ENCODE peak calls at places on chromosome 1, in six cellular contexts. X, Y, S, C, E and L are unnamed samples.

GRCh38 chr1:192887426-192887825 is 78.6 kb downstream of the RGS2 start:
- DNase-seq in X (no peak), Y (no peak), S (no peak), C (no peak), E (no peak), L (no peak)

GRCh38 chr1:192763756-192764155 is 45.1 kb upstream of the RGS2 start:
- DNase-seq in X (no peak), Y (peak), S (no peak), C (no peak), E (peak), L (peak)

GRCh38 chr1:23528245-23528978 is 2.6 kb downstream of the E2F2 start:
- DNase-seq in X (peak), Y (peak), S (peak), C (peak), E (peak), L (peak)

GRCh38 chr1:215911406-215911968 is 344.4 kb downstream of the KCTD3 start:
- DNase-seq in X (no peak), Y (peak), S (no peak), C (no peak), E (peak), L (peak)

GRCh38 chr1:157262891-157263290 is 124.7 kb upstream of the ETV3 start:
- DNase-seq in X (no peak), Y (no peak), S (no peak), C (no peak), E (no peak), L (no peak)

GRCh38 chr1:151311589-151312331 is 15.5 kb downstream of the PI4KB start:
- DNase-seq in X (peak), Y (peak), S (peak), C (no peak), E (peak), L (peak)

GRCh38 chr1:245380790-245381535 is 226.2 kb downstream of the KIF26B start:
- DNase-seq in X (no peak), Y (no peak), S (no peak), C (no peak), E (peak), L (peak)

GRCh38 chr1:221708076-221708571 is 33.8 kb downstream of the DUSP10 start:
- DNase-seq in X (no peak), Y (peak), S (peak), C (no peak), E (no peak), L (peak)

GRCh38 chr1:67188137-67188536 is 21.9 kb downstream of the IL23R start:
- DNase-seq in X (no peak), Y (no peak), S (no peak), C (no peak), E (no peak), L (no peak)

GRCh38 chr1:240888039-240888786 is 276.3 kb upstream of the GREM2 start:
- DNase-seq in X (peak), Y (peak), S (peak), C (no peak), E (peak), L (peak)

GRCh38 chr1:87644500-87645245 is 316.0 kb downstream of the LMO4 start:
- DNase-seq in X (no peak), Y (peak), S (no peak), C (no peak), E (peak), L (peak)

GRCh38 chr1:205440121-205440475 is 15.7 kb downstream of the BLACAT1 start:
- DNase-seq in X (no peak), Y (no peak), S (no peak), C (no peak), E (no peak), L (no peak)

GRCh38 chr1:66335859-66336640 is 197.9 kb upstream of the SGIP1 start:
- DNase-seq in X (peak), Y (peak), S (peak), C (no peak), E (peak), L (peak)

GRCh38 chr1:228297242-228297641 is 89.4 kb downstream of the OBSCN start:
- DNase-seq in X (no peak), Y (no peak), S (no peak), C (no peak), E (no peak), L (no peak)

GRCh38 chr1:224067621-224068457 is 46.1 kb upstream of the FBXO28 start:
- DNase-seq in X (no peak), Y (peak), S (no peak), C (no peak), E (peak), L (peak)

GRCh38 chr1:180179162-180179957 is 24.7 kb downstream of the QSOX1 start:
- DNase-seq in X (no peak), Y (no peak), S (no peak), C (no peak), E (no peak), L (no peak)

GRCh38 chr1:175599212-175599681 is 144.1 kb downstream of the TNR start:
- DNase-seq in X (no peak), Y (no peak), S (no peak), C (no peak), E (no peak), L (no peak)

GRCh38 chr1:12341667-12342066 is 111.8 kb downstream of the VPS13D start:
- DNase-seq in X (no peak), Y (no peak), S (no peak), C (no peak), E (no peak), L (no peak)

GRCh38 chr1:239868117-239868516 is 223.6 kb upstream of the FMN2 start:
- DNase-seq in X (no peak), Y (no peak), S (no peak), C (no peak), E (no peak), L (no peak)

GRCh38 chr1:3625151-3625907 is 514 bp downstream of the TPRG1L start:
- DNase-seq in X (no peak), Y (peak), S (no peak), C (no peak), E (peak), L (peak)

GRCh38 chr1:178868700-178869099 is 2.2 kb downstream of the ANGPTL1 start:
- DNase-seq in X (no peak), Y (peak), S (no peak), C (no peak), E (no peak), L (no peak)
- H3K4me3 ChIP-seq in X (no peak), Y (peak), S (no peak), C (peak), E (no peak), L (peak)

GRCh38 chr1:118999348-119000071 is 11.4 kb upstream of the TBX15 start:
- DNase-seq in X (no peak), Y (no peak), S (no peak), C (no peak), E (no peak), L (no peak)

GRCh38 chr1:119003413-119004128 is 15.4 kb upstream of the TBX15 start:
- DNase-seq in X (no peak), Y (no peak), S (no peak), C (no peak), E (no peak), L (no peak)

GRCh38 chr1:119001181-119002018 is 13.3 kb upstream of the TBX15 start:
- DNase-seq in X (no peak), Y (peak), S (no peak), C (no peak), E (no peak), L (peak)

GRCh38 chr1:118998171-118998570 is 10.0 kb upstream of the TBX15 start:
- DNase-seq in X (no peak), Y (no peak), S (no peak), C (no peak), E (no peak), L (no peak)

DNA sequence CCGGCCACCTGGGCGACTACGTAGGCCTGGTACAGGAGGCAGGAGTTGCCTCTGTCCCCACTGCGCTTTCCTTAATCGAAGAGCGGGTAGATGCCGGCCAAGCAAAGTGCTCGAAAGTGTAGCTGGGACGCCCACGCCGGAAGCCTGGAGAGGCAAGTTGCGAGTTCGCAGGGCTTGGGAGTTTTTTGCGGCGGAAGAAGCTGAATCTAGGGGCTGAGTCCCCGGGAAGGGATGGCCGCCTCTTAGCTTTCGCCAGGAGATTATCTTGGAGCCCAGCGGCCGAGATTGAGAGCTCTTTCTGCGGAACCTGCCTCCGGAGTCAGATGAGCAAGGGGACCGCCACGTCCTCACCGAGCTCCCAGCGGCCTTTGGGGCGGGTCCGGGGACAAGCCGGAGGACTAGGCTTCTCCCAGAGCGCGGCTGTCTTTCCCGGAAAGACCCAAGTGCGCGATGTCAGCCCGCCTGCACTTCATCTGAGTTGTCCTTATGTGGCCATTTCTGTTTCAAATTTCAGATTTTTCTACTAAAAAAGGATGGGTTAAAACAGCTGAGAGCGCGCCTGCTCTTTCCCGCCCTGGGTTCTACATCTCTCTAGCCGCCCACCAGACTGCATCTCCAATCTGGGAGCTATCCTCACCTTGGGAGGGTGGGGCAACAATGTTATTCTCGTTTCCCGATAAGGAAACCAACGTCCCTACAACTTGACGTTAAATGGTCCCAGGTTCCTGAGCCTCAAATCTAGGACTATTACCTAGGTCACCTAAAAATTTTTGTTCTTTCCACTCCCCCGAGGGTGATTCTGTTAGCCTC is 12.4 kb upstream of the TBX15 start:
- DNase-seq in X (no peak), Y (no peak), S (no peak), C (no peak), E (no peak), L (no peak)
- H3K4me3 ChIP-seq in X (no peak), Y (peak), S (no peak), C (peak), E (no peak), L (peak)

GRCh38 chr1:28545246-28545628 is 7.6 kb upstream of the TRNAU1AP start:
- DNase-seq in X (no peak), Y (no peak), S (no peak), C (no peak), E (no peak), L (no peak)
- H3K4me3 ChIP-seq in X (no peak), Y (no peak), S (no peak), C (no peak), E (no peak), L (no peak)

DNA sequence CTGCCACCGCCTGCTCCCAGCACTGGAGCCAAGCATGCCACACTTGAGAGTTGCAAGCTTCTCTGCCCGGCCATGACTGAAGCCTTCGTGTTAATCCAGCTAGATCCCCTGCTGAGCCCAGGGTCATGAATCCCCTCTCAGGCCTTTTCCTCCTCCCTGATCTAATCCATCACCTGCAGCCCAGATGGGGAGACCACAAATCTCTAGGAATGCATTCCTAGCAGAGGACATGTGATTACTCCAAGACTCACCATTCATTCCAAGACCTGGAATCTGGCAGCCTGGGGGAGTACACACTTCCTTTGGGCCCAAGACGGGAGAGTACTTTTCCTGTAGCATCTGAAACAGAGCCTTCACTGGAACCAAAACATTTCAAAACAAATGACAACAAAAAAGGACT is 269.3 kb upstream of the NFIA start:
- DNase-seq in X (no peak), Y (no peak), S (no peak), C (no peak), E (peak), L (peak)
- H3K4me3 ChIP-seq in X (no peak), Y (no peak), S (no peak), C (no peak), E (no peak), L (no peak)

GRCh38 chr1:173210716-173211231 is 3.6 kb upstream of the TNFSF4 start:
- DNase-seq in X (no peak), Y (no peak), S (no peak), C (no peak), E (no peak), L (no peak)
- H3K4me3 ChIP-seq in X (no peak), Y (no peak), S (no peak), C (no peak), E (no peak), L (no peak)

GRCh38 chr1:217889401-217889800 is 258.3 kb downstream of the SPATA17 start:
- DNase-seq in X (no peak), Y (peak), S (no peak), C (no peak), E (no peak), L (no peak)
- H3K4me3 ChIP-seq in X (no peak), Y (no peak), S (no peak), C (no peak), E (no peak), L (no peak)

DNA sequence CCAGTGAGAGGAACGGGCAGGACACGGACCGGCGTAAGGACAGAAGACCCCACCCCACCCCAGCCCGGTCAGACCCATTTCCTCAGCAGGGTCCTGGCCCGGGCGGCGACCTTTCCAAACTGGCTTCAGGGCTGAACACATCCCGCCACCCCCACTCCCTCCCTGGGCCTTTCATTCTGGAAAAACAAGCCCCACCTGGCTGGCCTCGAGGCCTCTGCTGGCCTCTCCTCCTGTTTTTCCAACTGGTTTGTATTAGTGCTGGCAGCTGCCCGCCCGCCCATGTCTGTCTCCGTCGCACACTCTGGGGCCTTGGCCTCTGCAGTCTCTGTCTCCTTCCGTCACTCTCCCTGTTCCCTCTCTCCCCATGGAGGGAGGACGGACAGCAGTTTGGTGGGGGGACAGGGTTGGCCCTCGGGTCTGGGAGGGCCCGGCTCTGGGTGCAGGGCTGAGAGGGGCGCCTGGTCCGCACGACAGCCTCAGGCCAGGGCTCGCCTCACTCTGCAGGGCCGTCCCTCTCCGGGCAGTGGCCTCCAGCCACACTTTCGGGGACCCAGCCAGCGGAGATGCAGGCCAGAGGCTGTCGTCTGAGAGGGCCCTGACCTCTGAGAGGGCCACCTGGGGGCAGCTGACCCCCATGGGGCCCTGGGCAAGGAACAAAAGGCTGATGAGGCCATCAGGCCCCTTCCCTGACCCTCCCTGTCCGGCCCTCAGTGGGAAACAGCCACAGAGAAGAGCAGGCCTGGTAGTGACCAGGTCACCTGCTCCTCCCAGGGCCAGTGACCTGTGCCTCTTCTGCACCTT is 1.5 kb upstream of the MXRA8 start:
- DNase-seq in X (no peak), Y (peak), S (no peak), C (peak), E (peak), L (no peak)
- H3K4me3 ChIP-seq in X (no peak), Y (peak), S (no peak), C (peak), E (no peak), L (no peak)

DNA sequence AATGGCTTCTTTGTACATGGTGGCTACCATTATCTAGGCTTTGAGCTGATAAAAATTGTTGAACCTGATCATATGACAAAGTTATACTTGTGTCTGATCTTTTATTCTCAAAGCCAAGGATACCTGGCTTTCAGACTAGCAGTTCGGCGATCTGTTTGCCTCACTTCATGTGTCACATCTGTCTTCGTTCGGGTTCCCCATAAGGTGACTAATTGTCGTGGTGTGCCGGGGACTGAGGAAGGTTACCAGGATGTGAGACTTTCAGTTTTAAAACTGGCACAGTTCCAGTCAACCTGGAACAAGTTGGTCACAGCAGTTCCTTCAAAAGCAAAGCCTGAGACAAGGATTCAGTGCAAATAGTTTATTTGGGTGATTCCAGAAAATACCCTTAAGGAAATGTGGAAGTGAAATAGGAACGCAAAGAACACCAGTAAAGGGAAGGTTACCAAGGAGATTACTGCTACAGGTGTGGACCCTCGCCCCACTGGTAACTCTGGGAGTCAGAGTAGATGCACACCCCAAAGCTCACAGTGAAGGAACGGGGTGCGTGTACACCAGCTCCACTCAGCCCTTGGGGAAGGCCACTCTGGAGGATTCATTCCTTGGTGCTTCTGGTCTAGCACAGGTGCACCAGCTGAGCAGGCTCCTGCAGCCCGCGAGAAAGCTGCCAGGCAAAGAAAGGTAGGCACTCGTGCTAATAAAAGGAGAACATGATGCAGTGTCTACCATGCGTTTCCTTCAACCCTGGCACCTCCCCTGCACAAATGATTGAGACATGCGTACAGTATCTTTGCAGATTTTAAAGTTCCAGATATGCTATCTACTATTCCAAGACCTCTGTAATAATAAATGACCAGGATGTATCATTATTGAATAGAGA is 69.0 kb downstream of the VWA5B1 start:
- DNase-seq in X (no peak), Y (no peak), S (no peak), C (no peak), E (no peak), L (no peak)
- H3K4me3 ChIP-seq in X (no peak), Y (no peak), S (no peak), C (no peak), E (no peak), L (no peak)

GRCh38 chr1:35184495-35185199 is 8.3 kb downstream of the SFPQ start:
- DNase-seq in X (no peak), Y (no peak), S (no peak), C (no peak), E (no peak), L (no peak)
- H3K4me3 ChIP-seq in X (no peak), Y (no peak), S (no peak), C (no peak), E (no peak), L (no peak)